ENCODE peak calls at places on chromosomes 6 and 20, in four cellular contexts. C, L, V and I are unnamed samples. For H3K4me1, the result is how much of the 10 kb centered on the place peaks cover.

GRCh38 chr6:13467216-13467600 is 20.2 kb downstream of the GFOD1 start:
- DNase-seq in C (no peak), L (no peak), V (no peak), I (no peak)

GRCh38 chr6:160505970-160506369 is 157.8 kb downstream of the SLC22A3 start:
- DNase-seq in C (no peak), L (no peak), V (no peak), I (no peak)

GRCh38 chr6:123962508-123962907 is 158.8 kb downstream of the NKAIN2 start:
- DNase-seq in C (no peak), L (no peak), V (no peak), I (no peak)

GRCh38 chr6:111830003-111830402 is 43.2 kb downstream of the FYN start:
- DNase-seq in C (no peak), L (no peak), V (no peak), I (no peak)

GRCh38 chr6:118784641-118785164 is 109.2 kb upstream of the ASF1A start:
- DNase-seq in C (no peak), L (no peak), V (no peak), I (no peak)

GRCh38 chr6:43674921-43675320 is 12.7 kb downstream of the MRPS18A start:
- DNase-seq in C (no peak), L (no peak), V (no peak), I (no peak)

GRCh38 chr20:18813483-18813882 is at the start of gene SCP2D1:
- DNase-seq in C (no peak), L (no peak), V (no peak), I (no peak)

GRCh38 chr6:119539066-119539746 is 189.6 kb upstream of the MAN1A1 start:
- DNase-seq in C (no peak), L (no peak), V (no peak), I (no peak)

GRCh38 chr6:89597988-89598387 is 40.6 kb downstream of the LYRM2 start:
- DNase-seq in C (no peak), L (no peak), V (no peak), I (no peak)

GRCh38 chr6:13635948-13636658 is 21.0 kb downstream of the NOL7 start:
- DNase-seq in C (no peak), L (no peak), V (no peak), I (no peak)

GRCh38 chr6:37242429-37243052 is 15.0 kb upstream of the TBC1D22B start:
- DNase-seq in C (no peak), L (no peak), V (peak), I (peak)

GRCh38 chr20:62304331-62305148 is 1.7 kb downstream of the ADRM1 start:
- DNase-seq in C (no peak), L (no peak), V (no peak), I (no peak)

GRCh38 chr6:17484201-17484606 is 90.8 kb downstream of the CAP2 start:
- DNase-seq in C (no peak), L (no peak), V (peak), I (no peak)

DNA sequence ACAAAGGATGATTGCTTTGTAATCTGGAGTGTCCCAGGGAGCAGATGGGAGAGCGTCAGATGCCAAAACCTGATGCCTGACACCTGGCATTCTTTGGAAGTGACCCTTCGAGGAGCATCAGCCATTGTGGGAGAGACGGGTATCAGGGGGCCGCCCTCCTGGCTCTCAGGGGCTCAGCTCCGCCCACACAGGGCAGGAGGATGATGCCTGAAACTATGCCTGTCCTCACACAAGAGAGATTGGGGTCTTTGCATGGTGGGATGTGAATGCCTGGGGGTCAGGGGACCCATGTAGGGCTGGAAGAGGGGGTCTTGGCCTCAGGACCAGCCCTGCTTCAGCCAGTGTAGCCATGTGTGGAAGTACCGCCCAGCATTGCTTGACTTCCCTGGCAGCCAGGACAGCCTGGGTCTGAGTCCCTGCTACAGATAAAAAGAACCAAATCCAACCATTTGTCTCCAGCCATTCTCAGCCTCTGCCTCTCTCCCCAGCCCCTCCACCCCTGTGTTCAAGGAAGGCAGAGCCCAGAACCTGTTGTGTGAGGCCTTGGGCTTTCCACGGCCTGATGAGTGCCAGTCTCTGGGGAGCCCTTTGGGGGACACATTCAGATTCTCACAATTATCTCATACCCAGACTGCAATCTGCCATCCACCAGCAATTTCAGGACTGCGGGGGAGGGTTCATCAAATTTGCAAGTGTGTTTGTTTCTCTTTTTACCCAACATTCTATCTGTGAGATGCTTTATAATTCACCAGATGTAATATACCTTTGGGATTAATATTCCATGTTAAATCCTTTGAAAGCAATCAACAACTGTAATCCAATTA is 371.2 kb downstream of the PREX1 start:
- DNase-seq in C (no peak), L (no peak), V (no peak), I (no peak)
- H3K4me1 ChIP-seq in C (under half), L (under half), V (under half), I (under half)

DNA sequence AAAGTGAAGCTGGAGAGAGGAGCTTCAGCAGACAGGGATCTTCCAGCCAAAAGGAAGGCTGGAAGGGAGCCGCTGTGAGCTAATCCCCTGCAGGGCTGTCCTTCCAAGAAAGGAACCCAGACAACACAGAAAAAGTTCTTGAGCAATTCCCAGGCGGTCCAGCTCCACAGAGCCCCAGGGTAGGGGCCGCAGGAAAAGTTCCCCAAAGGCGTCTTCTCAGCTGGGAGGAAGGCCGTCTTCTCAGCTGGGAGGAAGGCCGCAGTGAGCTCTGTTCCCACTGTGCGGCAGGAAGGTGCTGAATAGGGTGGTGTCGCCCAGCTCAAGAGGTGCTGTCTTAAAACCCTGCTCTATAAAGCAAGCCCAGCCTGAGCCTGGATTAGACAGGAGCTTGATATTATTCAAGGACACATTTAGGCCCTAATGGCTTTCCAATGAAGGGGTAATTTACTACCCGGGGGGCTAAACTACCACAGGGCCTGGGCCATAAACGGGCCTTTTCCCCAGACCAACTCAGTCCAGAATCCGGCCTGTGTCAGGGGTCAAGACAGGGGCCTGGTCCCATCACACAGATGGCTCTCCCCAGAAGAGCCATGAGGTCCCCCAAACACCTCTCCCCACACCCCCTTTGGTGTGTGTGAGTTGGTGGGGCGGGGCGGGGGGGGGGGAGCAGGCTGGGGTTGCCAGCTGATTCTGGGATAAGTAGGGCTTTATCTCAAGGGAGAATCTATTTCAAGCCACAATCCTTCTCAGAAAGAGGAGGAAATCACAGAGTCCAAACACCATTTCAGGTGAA is 103.6 kb downstream of the NOL4L start:
- DNase-seq in C (no peak), L (no peak), V (no peak), I (no peak)
- H3K4me3 ChIP-seq in C (no peak), L (no peak), V (peak), I (peak)

DNA sequence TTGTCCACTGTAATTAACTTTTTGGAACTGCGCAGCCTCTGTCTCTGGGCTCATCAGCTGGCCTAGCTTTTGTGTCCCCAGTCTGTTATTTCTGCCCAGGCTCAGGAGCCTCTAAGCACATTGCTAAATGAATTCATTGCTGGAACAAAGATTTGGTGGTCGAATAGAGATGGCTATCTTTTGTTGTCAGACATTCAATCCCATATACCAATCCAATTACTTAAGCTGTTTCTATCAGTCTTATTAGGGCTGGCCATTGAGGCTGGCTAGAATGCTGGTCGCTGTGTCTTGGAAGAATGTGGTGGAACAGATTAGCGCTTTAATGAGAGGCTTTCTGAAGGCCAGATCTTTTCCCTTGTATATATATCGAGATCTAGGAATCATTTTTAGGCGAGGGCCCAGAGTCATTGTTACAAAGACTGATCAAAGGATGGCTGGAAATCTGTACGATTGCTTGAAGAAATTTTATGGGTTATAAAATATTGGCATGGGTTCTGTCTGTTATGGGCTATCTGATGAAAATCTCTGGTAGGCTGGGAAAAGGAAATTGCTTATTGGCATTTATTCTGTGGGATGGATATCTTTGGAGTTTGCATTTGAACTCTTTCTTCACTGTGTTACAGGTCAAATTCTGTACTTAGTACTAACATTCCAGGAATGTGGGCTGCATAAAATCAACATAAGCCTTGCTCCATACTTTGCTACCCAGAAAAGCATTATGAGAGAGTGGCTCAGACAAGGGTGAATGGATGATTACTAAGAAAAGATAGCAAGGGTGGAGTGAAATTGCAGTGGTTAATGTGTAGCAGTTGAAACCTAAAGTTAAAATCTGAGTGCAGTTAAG is 34.8 kb upstream of the JAG1 start:
- DNase-seq in C (no peak), L (no peak), V (no peak), I (no peak)
- H3K4me1 ChIP-seq in C (under half), L (under half), V (under half), I (half or more)

GRCh38 chr6:135322427-135323201 is 141.5 kb downstream of the MYB start:
- DNase-seq in C (no peak), L (peak), V (no peak), I (no peak)

GRCh38 chr6:135323202-135323668 is 142.1 kb downstream of the MYB start:
- DNase-seq in C (peak), L (peak), V (no peak), I (no peak)

GRCh38 chr6:135318728-135319469 is 137.8 kb downstream of the MYB start:
- DNase-seq in C (no peak), L (no peak), V (no peak), I (no peak)

GRCh38 chr6:135319819-135320218 is 138.7 kb downstream of the MYB start:
- DNase-seq in C (no peak), L (no peak), V (no peak), I (no peak)

DNA sequence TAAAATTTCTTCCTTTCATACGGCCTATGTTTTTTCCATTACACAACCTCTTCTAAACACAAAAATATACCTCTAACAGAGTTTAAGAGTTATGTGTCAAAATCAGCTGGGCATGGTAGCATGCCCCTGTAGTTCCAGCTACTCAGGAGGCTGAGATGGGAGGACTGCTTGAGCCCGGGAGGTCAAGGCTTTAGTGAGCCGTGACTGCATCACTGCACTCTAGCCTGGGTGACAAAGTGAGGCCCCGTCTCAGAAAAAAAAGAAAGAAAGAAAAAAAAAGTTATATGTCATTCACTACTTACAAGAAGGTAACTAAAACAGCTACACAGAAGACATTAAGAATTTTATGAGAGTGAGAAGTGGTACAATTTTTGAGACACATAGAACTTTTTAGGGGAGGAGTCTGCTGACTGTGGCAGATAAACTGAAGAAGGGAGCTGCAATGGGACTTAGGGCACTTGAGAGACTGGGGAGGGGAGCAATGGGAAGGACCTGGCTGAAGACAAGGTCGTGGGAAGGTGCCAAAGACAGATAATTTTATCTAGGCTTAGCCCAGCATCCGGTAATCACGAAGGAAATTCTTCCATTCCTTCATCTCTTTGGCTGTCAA is 140.0 kb downstream of the MYB start:
- DNase-seq in C (no peak), L (no peak), V (no peak), I (no peak)
- H3K4me3 ChIP-seq in C (no peak), L (no peak), V (no peak), I (no peak)

GRCh38 chr20:19917110-19917509 is 100.1 kb upstream of the NAA20 start:
- DNase-seq in C (no peak), L (no peak), V (no peak), I (no peak)

GRCh38 chr20:19911810-19912382 is 105.3 kb upstream of the NAA20 start:
- DNase-seq in C (no peak), L (no peak), V (no peak), I (no peak)

GRCh38 chr20:19913927-19914614 is 103.1 kb upstream of the NAA20 start:
- DNase-seq in C (no peak), L (no peak), V (no peak), I (no peak)

GRCh38 chr20:19918965-19919329 is 98.2 kb upstream of the NAA20 start:
- DNase-seq in C (no peak), L (no peak), V (no peak), I (no peak)

DNA sequence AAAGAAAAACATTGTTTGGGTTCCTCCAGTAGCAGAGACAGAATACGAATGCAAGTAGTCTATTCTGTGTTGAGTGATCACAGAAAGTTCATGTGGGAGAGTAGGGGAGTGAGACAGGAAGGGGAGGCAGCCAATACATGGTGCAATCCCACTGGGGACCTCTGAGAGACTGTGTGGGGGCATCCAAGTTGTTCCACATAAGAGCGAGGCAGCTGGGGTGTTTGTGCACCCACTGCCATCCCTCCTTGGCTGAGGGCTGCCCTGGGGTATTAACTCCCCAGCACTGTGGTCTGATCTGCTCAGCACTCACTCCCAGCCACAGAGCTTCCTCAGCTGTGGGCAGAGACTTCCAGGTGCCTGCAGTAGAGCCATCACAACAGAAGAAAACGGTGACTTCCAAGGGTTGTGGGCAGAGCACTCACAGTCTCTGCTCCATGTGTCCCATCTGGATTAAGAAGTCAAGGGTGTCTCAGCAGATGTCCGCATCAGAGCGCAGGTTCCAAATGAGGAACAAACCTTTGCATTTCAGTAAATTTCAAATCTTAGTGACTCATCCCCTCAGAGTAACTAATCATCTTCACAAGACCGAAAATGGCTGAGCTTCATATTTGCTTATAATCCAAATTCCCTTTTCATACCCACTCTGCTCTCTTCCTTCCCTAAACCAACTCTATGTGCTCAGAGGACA is 101.9 kb upstream of the NAA20 start:
- DNase-seq in C (no peak), L (peak), V (no peak), I (no peak)
- H3K4me1 ChIP-seq in C (under half), L (under half), V (under half), I (under half)